ENCODE peak calls at places on chromosomes 13 and 19, in six cellular contexts. P, K, R, B, X and H are unnamed samples.

GRCh38 chr13:75802161-75802560 is 166.0 kb downstream of the LMO7 start:
- DNase-seq in B (no peak), K (no peak), R (no peak), P (no peak), X (no peak), H (no peak)

GRCh38 chr13:99158846-99159245 is 41.8 kb upstream of the UBAC2 start:
- DNase-seq in K (no peak), P (no peak), R (no peak), X (no peak), B (no peak), H (no peak)

GRCh38 chr13:104318121-104318520 is 1251.9 kb upstream of the SLC10A2 start:
- DNase-seq in B (no peak), K (no peak), P (peak), R (no peak), X (no peak), H (no peak)

GRCh38 chr19:45247136-45247535 is 1.9 kb upstream of the EXOC3L2 start:
- DNase-seq in P (no peak), K (no peak), B (no peak), R (no peak), X (no peak), H (no peak)

GRCh38 chr13:72463561-72463960 is 263.9 kb downstream of the MZT1 start:
- DNase-seq in B (no peak), P (peak), K (no peak), R (no peak), X (no peak), H (no peak)

GRCh38 chr13:51626749-51627148 is 42.5 kb downstream of the WDFY2 start:
- DNase-seq in R (no peak), B (no peak), P (no peak), K (no peak), X (no peak), H (no peak)

GRCh38 chr19:18650048-18650435 is 13.2 kb downstream of the KLHL26 start:
- DNase-seq in K (no peak), B (peak), X (no peak), R (no peak), P (peak), H (no peak)

GRCh38 chr19:1360818-1361461 is 22.8 kb upstream of the NDUFS7 start:
- DNase-seq in B (peak), X (no peak), K (no peak), P (peak), R (no peak), H (no peak)

GRCh38 chr13:98155475-98156111 is 12.7 kb downstream of the FARP1 start:
- DNase-seq in R (no peak), B (no peak), X (no peak), P (peak), K (no peak), H (no peak)

GRCh38 chr13:95641291-95641811 is 3.2 kb downstream of the DZIP1 start:
- DNase-seq in X (no peak), B (peak), R (no peak), K (no peak), P (peak), H (no peak)

GRCh38 chr19:10230155-10230903 is 802 bp downstream of the S1PR2 start:
- DNase-seq in X (no peak), K (peak), B (peak), R (peak), P (peak), H (no peak)

GRCh38 chr19:15297416-15298224 is 34.7 kb downstream of the BRD4 start:
- DNase-seq in R (no peak), X (no peak), B (no peak), K (no peak), P (peak), H (no peak)

GRCh38 chr19:16462757-16463250 is 9.0 kb downstream of the EPS15L1 start:
- DNase-seq in R (no peak), X (no peak), P (no peak), K (no peak), B (peak), H (no peak)

GRCh38 chr19:3721900-3722442 is 13.8 kb downstream of the TJP3 start:
- DNase-seq in X (no peak), P (no peak), R (no peak), K (no peak), B (no peak), H (no peak)

GRCh38 chr13:32940601-32941000 is 75.6 kb upstream of the KL start:
- DNase-seq in B (peak), X (no peak), R (no peak), K (no peak), P (peak), H (no peak)

GRCh38 chr19:51359294-51359693 is 6.9 kb downstream of the ETFB start:
- DNase-seq in K (no peak), B (no peak), P (peak), R (no peak), X (no peak), H (no peak)

GRCh38 chr19:17243854-17244617 is 1.7 kb downstream of the NR2F6 start:
- DNase-seq in K (no peak), R (no peak), B (peak), X (no peak), P (no peak), H (no peak)

GRCh38 chr19:6322284-6322683 is 11.1 kb downstream of the ACER1 start:
- DNase-seq in K (no peak), P (no peak), X (no peak), B (no peak), R (no peak), H (no peak)

GRCh38 chr13:46593403-46593802 is 40.4 kb downstream of the LRCH1 start:
- DNase-seq in R (no peak), B (no peak), X (no peak), P (no peak), K (peak), H (no peak)

GRCh38 chr19:8505680-8506401 is 3.4 kb upstream of the PRAM1 start:
- DNase-seq in K (peak), X (peak), R (peak), B (peak), P (peak), H (peak)

GRCh38 chr19:7690779-7691258 is 10.2 kb downstream of the TRAPPC5 start:
- DNase-seq in R (no peak), B (no peak), X (no peak), P (no peak), K (no peak), H (no peak)

GRCh38 chr13:114118763-114119123 is 13.7 kb downstream of the RASA3 start:
- DNase-seq in X (no peak), K (peak), R (no peak), B (peak), P (peak), H (no peak)

GRCh38 chr13:77033717-77034302 is 6.9 kb upstream of the FBXL3 start:
- DNase-seq in P (no peak), R (no peak), K (no peak), X (no peak), B (no peak), H (no peak)

GRCh38 chr13:50080158-50080855 is 65.1 kb downstream of the KCNRG start:
- DNase-seq in P (peak), X (peak), B (no peak), R (no peak), K (peak), H (no peak)

GRCh38 chr13:109385161-109385560 is 401.2 kb downstream of the IRS2 start:
- DNase-seq in R (no peak), X (no peak), B (no peak), K (no peak), P (peak), H (no peak)

GRCh38 chr19:33804021-33804799 is 7.5 kb downstream of the KCTD15 start:
- DNase-seq in X (no peak), B (peak), P (peak), K (no peak), R (no peak), H (no peak)